ENCODE peak calls at places on chromosome 15, in seven cellular contexts. K is heart left ventricle, A is uterus, L is IMR-90, Z is transverse colon, P is spleen, B is stomach. H is an unnamed sample.

GRCh38 chr15:66751579-66751978 is 49.5 kb downstream of the SMAD6 start:
- DNase-seq in A (no peak), P (peak; percentile 47), Z (no peak), K (peak; percentile 60), L (no peak), B (peak; percentile 55), H (no peak)

GRCh38 chr15:72825831-72826230 is 42.3 kb upstream of the ADPGK start:
- DNase-seq in L (no peak), A (no peak), P (no peak), B (no peak), K (no peak), Z (no peak), H (no peak)

GRCh38 chr15:29090617-29091466 is 178.8 kb downstream of the NSMCE3 start:
- DNase-seq in Z (no peak), A (no peak), P (peak; percentile 78), B (no peak), K (no peak), L (peak; percentile 11), H (no peak)

GRCh38 chr15:60520825-60521368 is 42.0 kb upstream of the ICE2 start:
- DNase-seq in A (peak; percentile 72), Z (peak; percentile 81), B (peak; percentile 82), P (peak; percentile 88), L (peak; percentile 77), K (peak; percentile 44), H (peak; percentile 70)

GRCh38 chr15:96047255-96047931 is 283.1 kb upstream of the NR2F2 start:
- DNase-seq in A (peak; percentile 36), K (peak; percentile 32), L (peak; percentile 98), B (no peak), P (no peak), Z (no peak), H (no peak)

GRCh38 chr15:71804695-71805470 is 5.5 kb upstream of the NR2E3 start:
- DNase-seq in K (no peak), A (no peak), B (no peak), Z (no peak), P (no peak), L (no peak), H (no peak)

GRCh38 chr15:42591238-42591936 is 16.0 kb downstream of the STARD9 start:
- DNase-seq in Z (no peak), B (no peak), K (no peak), L (peak; percentile 54), A (no peak), P (no peak), H (no peak)

GRCh38 chr15:65870889-65871533 is 1.7 kb downstream of the RAB11A start:
- DNase-seq in L (peak; percentile 77), B (no peak), A (no peak), P (no peak), Z (no peak), K (no peak), H (no peak)

GRCh38 chr15:101068961-101069734 is 150.0 kb downstream of the LRRK1 start:
- DNase-seq in Z (no peak), P (peak; percentile 51), B (no peak), L (peak; percentile 61), A (peak; percentile 15), K (no peak), H (no peak)

GRCh38 chr15:38636597-38636996 is 72.0 kb upstream of the RASGRP1 start:
- DNase-seq in Z (no peak), P (no peak), L (no peak), B (no peak), K (peak; percentile 23), A (no peak), H (no peak)

GRCh38 chr15:31227235-31227634 is 99.4 kb upstream of the KLF13 start:
- DNase-seq in B (no peak), A (no peak), L (no peak), Z (no peak), P (no peak), K (no peak), H (no peak)
- TF ChIP-seq POLR2A in B (no peak), A (no peak), L (no peak), Z (no peak), P (no peak), K (no peak), H (no peak)

GRCh38 chr15:57909388-57909787 is 156.1 kb downstream of the ALDH1A2 start:
- DNase-seq in A (no peak), B (no peak), K (no peak), L (no peak), P (no peak), Z (no peak), H (no peak)
- TF ChIP-seq POLR2A in A (no peak), B (no peak), K (no peak), L (no peak), P (no peak), Z (no peak), H (no peak)

DNA sequence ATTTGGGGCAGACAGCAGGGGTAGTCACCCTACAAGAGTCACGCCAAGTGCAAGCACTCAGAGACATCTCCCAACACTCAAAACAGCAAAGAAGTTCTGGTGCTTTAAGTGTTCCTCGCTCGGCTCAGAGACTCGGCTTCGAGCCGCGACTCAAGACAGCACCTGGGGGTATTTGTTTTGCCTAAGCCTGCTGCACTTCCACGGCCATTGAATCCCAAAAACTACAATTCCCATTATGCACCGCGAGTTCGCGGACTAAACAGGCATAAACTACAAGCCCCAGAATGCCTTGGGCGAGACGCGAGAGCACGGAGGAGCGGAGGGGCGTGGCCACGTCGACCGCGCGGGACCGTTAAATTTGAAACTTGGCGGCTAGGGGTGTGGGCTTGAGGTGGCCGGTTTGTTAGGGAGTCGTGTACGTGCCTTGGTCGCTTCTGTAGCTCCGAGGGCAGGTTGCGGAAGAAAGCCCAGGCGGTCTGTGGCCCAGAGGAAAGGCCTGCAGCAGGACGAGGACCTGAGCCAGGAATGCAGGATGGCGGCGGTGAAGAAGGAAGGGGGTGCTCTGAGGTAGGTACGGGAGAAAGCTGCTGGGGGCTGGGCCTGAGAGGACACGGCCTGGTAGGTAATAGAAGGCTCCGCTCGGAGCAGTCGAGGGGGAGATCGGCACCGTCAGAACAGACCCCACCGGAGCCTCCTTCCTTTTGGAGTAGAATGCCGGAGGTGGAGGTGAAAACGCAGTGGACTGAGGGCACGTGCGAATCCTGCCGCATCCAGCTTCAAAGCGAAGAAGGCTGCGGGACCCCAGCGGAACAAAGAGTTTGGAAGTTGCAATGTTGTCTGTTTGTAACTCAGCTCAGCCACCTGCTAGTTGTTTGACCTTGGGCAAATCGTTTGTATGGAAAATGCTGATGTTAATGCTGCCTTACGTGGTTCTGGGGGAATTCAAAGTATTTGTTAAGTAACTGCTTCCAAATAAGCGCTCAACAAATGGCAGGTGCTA is at the start of gene BUB1B:
- DNase-seq in K (peak; percentile 93), Z (peak; percentile 93), A (peak; percentile 93), P (peak; percentile 96), B (peak; percentile 92), L (peak; percentile 87), H (peak; percentile 95)
- TF ChIP-seq POLR2A in K (no peak), Z (no peak), A (no peak), P (no peak), B (no peak), L (no peak), H (no peak)

GRCh38 chr15:68481321-68481720 is 49.4 kb upstream of the ITGA11 start:
- DNase-seq in P (no peak), B (no peak), Z (no peak), L (no peak), K (no peak), A (no peak), H (no peak)

GRCh38 chr15:68479870-68480269 is 47.9 kb upstream of the ITGA11 start:
- DNase-seq in Z (no peak), B (no peak), L (peak; percentile 12), K (no peak), P (no peak), A (no peak), H (no peak)

GRCh38 chr15:68478853-68479252 is 46.9 kb upstream of the ITGA11 start:
- DNase-seq in A (no peak), Z (no peak), B (no peak), K (no peak), L (no peak), P (no peak), H (peak; percentile 62)

GRCh38 chr15:68480296-68480695 is 48.3 kb upstream of the ITGA11 start:
- DNase-seq in K (no peak), B (no peak), Z (no peak), P (no peak), A (no peak), L (no peak), H (peak; percentile 56)

DNA sequence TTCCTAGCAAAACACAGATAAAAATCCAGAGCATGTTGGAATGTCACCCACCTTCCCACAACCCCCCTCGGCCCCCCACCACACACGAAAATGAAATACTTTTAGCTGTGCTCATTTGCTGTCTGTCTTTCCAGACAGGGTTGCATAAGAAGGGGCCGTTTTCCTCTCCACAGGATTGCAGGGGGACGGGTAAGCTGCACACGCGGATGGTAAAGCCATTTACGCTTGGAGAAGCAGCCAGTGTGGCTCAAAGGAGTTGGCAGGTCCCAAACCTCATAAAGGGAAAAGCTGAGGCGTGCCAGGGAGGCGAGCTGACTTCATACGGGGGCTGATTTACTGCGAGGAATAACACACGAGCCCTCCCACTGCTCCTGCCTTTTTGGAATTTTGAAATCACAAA is 47.4 kb upstream of the ITGA11 start:
- DNase-seq in Z (peak; percentile 24), K (peak; percentile 23), B (no peak), A (peak; percentile 92), L (peak; percentile 59), P (no peak), H (peak; percentile 85)
- TF ChIP-seq POLR2A in Z (no peak), K (no peak), B (no peak), A (no peak), L (no peak), P (no peak), H (no peak)

DNA sequence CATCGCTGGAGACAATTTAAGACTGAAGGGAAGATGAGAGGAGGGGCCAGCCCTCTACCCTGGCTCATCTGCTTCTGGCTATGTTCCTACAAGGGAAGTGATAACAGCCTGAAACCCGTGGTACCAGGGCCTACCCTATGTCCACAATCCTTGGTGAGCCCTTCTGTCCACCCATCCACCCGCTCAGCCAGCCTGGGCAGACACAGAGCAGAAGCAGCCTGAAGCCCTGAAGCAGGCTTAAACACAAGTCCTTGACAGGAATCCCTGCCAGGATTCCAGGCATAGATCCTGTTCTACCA is 15.4 kb downstream of the CLK3 start:
- DNase-seq in B (no peak), P (no peak), Z (no peak), L (no peak), K (no peak), A (no peak), H (no peak)
- TF ChIP-seq POLR2A in B (no peak), P (no peak), Z (no peak), L (no peak), K (no peak), A (no peak), H (no peak)

DNA sequence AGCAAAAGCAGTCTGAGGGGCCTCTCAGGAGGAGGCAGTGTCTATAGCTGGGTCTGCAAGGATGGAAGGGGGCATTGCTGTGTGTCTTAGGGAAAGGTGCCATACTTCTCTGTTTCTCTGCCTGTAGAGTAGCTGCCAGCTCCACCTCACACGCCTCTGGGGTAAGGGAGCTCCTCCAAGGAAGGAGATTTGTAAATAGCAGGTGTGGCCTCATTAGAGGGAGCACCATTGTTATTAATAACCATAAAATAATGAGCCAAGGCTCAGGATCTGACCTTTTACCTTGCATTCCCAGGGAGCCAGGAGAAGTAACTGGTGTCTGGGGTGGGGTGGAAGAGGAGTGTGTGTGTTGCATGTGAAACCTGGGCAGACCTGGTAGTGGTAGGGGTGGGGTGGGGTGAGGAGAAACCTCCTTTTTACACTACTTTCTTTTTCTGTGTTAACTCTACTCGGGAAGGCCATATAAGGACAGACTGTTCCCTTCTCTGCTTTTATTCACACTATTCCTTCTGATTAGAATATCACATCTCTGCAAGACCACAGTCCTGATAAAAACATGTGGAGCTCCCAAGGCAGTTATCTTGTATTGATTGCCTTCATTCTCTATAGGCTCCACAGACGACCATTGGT is 2.2 kb upstream of the C15orf39 start:
- DNase-seq in B (no peak), P (no peak), A (no peak), Z (no peak), L (no peak), K (no peak), H (no peak)
- TF ChIP-seq POLR2A in B (no peak), P (no peak), A (no peak), Z (no peak), L (no peak), K (no peak), H (no peak)